ENCODE peak calls at places on chromosomes 7 and 10, in six cellular contexts. O is iPS DF 6.9, J is astrocyte, E is endothelial cell of umbilical vein, B is astrocyte of the spinal cord, G is tibial artery. V is an unnamed sample.

GRCh38 chr7:155652156-155653124 is 8.0 kb downstream of the RBM33 start:
- DNase-seq in J (no peak), G (no peak), O (no peak), E (peak; percentile 61), B (no peak), V (no peak)

GRCh38 chr7:76333388-76334101 is 25.2 kb downstream of the YWHAG start:
- DNase-seq in J (no peak), B (no peak), E (no peak), G (peak; percentile 51), O (no peak), V (peak; percentile 53)

GRCh38 chr10:636016-636730 is 53.3 kb downstream of the DIP2C start:
- DNase-seq in O (no peak), B (no peak), G (no peak), J (no peak), E (no peak), V (no peak)

GRCh38 chr10:79056736-79057391 is 11.9 kb upstream of the ZMIZ1 start:
- DNase-seq in J (no peak), E (no peak), G (peak; percentile 12), B (no peak), O (no peak), V (no peak)

GRCh38 chr7:66167773-66168367 is 37.3 kb upstream of the TPST1 start:
- DNase-seq in G (no peak), J (peak; percentile 82), E (peak; percentile 60), B (peak; percentile 45), O (no peak), V (no peak)

GRCh38 chr7:101754432-101755159 is 62.8 kb upstream of the CUX1 start:
- DNase-seq in E (peak; percentile 79), J (peak; percentile 50), B (peak; percentile 52), G (no peak), O (no peak), V (peak; percentile 14)

GRCh38 chr10:44775402-44775741 is 135.8 kb upstream of the TMEM72 start:
- DNase-seq in J (no peak), G (no peak), O (no peak), B (no peak), E (no peak), V (no peak)

GRCh38 chr7:109956916-109957315 is 1134.0 kb upstream of the LRRN3 start:
- DNase-seq in G (no peak), B (no peak), J (no peak), O (peak; percentile 25), E (no peak), V (no peak)

GRCh38 chr10:44369296-44369695 is 15.6 kb downstream of the CXCL12 start:
- DNase-seq in J (peak; percentile 58), B (no peak), G (no peak), O (no peak), E (no peak), V (no peak)

GRCh38 chr10:118278649-118279048 is 63.5 kb downstream of the FAM204A start:
- DNase-seq in G (no peak), O (no peak), B (no peak), J (no peak), E (peak; percentile 19), V (no peak)

GRCh38 chr7:102028206-102028826 is 210.9 kb downstream of the CUX1 start:
- DNase-seq in B (no peak), O (no peak), G (no peak), J (no peak), E (no peak), V (no peak)

GRCh38 chr7:73350311-73351068 is 22.5 kb downstream of the FKBP6 start:
- DNase-seq in J (no peak), G (no peak), E (peak; percentile 40), O (no peak), B (no peak), V (no peak)

DNA sequence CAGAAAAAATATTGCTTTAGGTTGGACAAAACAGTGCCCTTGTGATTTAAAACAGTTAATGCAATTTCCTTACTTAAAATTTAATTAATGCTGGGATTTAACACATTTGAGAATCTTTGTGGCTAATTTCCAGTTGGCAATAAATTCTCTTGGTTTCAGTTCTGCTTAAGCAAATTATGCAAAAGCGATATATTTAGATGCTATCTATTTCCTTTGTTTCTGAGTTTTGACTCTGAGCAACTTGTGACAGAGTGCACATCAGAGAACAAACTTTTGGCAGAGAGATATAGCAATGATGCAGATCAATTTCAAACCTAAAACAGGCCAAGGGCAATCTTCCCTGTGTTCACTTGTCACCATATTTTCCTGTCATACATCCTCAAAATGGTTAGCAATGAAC is 933.6 kb upstream of the ZWINT start:
- DNase-seq in O (no peak), J (no peak), G (no peak), B (no peak), E (no peak), V (no peak)
- H3K4me3 ChIP-seq in O (no peak overlapping the region), J (no peak overlapping the region), G (no peak overlapping the region), B (no peak overlapping the region), E (no peak overlapping the region), V (no peak overlapping the region)

GRCh38 chr10:113381906-113382562 is 170.8 kb upstream of the HABP2 start:
- DNase-seq in G (no peak), J (peak; percentile 44), E (peak; percentile 86), O (no peak), B (peak; percentile 46), V (no peak)
- H3K4me3 ChIP-seq in G (peak overlapping the region; percentile 34), J (peak overlapping the region; percentile 47), E (peak overlapping the region; percentile 34), O (no peak overlapping the region), B (no peak overlapping the region), V (no peak overlapping the region)

GRCh38 chr7:116212859-116213258 is 2.5 kb downstream of the TES start:
- DNase-seq in E (peak; percentile 36), J (no peak), B (no peak), O (no peak), G (no peak), V (no peak)

GRCh38 chr7:116215550-116215949 is 5.2 kb downstream of the TES start:
- DNase-seq in J (no peak), G (no peak), O (no peak), B (no peak), E (no peak), V (no peak)

GRCh38 chr7:116211913-116212596 is 1.7 kb downstream of the TES start:
- DNase-seq in B (no peak), J (no peak), O (no peak), E (peak; percentile 46), G (no peak), V (no peak)

GRCh38 chr7:116214921-116215320 is 4.6 kb downstream of the TES start:
- DNase-seq in B (no peak), O (no peak), G (no peak), J (no peak), E (no peak), V (no peak)

GRCh38 chr7:116213361-116214155 is 3.2 kb downstream of the TES start:
- DNase-seq in J (no peak), G (no peak), O (no peak), E (peak; percentile 82), B (no peak), V (peak; percentile 12)
- H3K4me3 ChIP-seq in J (peak overlapping the region; percentile 83), G (peak overlapping the region; percentile 80), O (no peak overlapping the region), E (no peak overlapping the region), B (no peak overlapping the region), V (no peak overlapping the region)

GRCh38 chr10:133388973-133389818 is 4.8 kb upstream of the MTG1 start:
- DNase-seq in J (no peak), G (no peak), E (no peak), O (no peak), B (no peak), V (no peak)
- H3K4me3 ChIP-seq in J (no peak overlapping the region), G (no peak overlapping the region), E (no peak overlapping the region), O (no peak overlapping the region), B (no peak overlapping the region), V (no peak overlapping the region)

DNA sequence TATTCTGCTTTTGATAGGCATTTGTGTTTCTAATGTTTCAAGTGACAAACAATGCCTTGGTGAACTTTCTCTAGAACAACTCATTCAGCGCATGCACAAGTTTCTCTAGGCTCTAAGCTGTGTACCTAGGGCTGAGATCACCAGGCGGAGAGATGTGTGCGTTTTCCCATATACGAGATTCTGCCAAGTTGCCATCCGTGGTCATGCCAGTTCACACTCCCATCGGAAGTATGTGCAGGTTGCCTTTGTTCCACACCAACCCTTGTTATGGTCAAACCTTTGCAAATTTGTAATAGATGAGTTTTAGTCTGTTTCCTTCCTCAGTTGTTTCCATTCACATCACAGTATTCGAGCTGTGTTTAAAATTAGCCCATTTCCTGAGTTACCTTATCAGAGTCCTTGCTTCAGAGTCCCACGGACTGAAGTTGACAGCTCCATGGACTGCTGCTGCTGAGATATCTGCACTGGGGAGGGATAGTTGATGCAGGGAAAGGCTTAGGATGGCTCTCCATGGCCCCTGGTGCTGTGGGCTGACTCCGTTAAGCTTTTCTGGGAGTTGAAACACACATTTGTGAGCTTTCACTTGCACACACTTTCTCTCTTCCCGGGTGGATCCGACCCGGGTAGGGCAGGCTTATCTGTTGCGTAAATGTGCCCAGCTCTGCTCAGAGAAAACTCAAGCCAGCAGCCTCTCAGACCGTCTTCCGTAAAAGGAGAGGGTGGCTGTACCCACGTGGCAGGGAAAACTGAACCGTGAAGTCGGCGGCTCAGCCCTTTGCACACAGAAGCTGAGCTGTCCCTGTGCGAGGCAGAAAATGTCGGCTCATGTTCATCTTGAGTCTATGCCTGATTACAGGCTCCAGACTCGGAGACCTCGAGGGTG is 49.4 kb downstream of the HK1 start:
- DNase-seq in B (peak; percentile 62), J (peak; percentile 61), O (no peak), G (peak; percentile 77), E (peak; percentile 56), V (peak; percentile 69)
- H3K4me3 ChIP-seq in B (no peak overlapping the region), J (peak overlapping the region; percentile 15), O (no peak overlapping the region), G (peak overlapping the region; percentile 45), E (no peak overlapping the region), V (no peak overlapping the region)

GRCh38 chr7:117324940-117325339 is 2.1 kb upstream of the WNT2 start:
- DNase-seq in G (no peak), J (peak; percentile 35), O (no peak), E (no peak), B (no peak), V (no peak)
- H3K4me3 ChIP-seq in G (peak overlapping the region; percentile 59), J (peak overlapping the region; percentile 63), O (no peak overlapping the region), E (no peak overlapping the region), B (no peak overlapping the region), V (no peak overlapping the region)